ENCODE peak calls at places on chromosomes 3 and 15, in nine cellular contexts. A is activated CD4-positive, alpha-beta memory T cell treated with anti-CD3 and anti-CD28 coated beads, Interleukin-2, amount 10 ng/mL, durations not matched to agents 7 days and 5 days; F is activated naive CD8-positive, alpha-beta T cell treated with anti-CD3 and anti-CD28 coated beads for 36 hours; C is fibroblast of lung; P is caudate nucleus; I is fibroblast of mammary gland; Z is AG09309; V is anterior cingulate cortex; R is nucleus accumbens. K is an unnamed sample.

GRCh38 chr3:129424185-129424841 is 4.1 kb downstream of the EFCAB12 start:
- DNase-seq in Z (no peak), A (no peak), C (no peak), P (no peak), R (peak; percentile 4), V (no peak), I (no peak), F (no peak), K (no peak)

GRCh38 chr3:147422934-147423599 is 13.9 kb downstream of the ZIC1 start:
- DNase-seq in P (no peak), V (no peak), F (no peak), I (no peak), C (no peak), Z (no peak), R (no peak), A (no peak), K (no peak)

GRCh38 chr3:151538706-151539403 is 78.0 kb upstream of the IGSF10 start:
- DNase-seq in Z (no peak), P (no peak), I (peak; percentile 62), C (peak; percentile 39), A (no peak), V (no peak), R (peak; percentile 33), F (no peak), K (no peak)

GRCh38 chr15:70361106-70361505 is 263.4 kb upstream of the TLE3 start:
- DNase-seq in R (no peak), C (no peak), Z (no peak), F (no peak), A (no peak), V (no peak), I (no peak), P (no peak), K (no peak)

GRCh38 chr3:119700920-119701734 is 1.7 kb upstream of the CFAP91 start:
- DNase-seq in I (no peak), Z (no peak), A (no peak), R (no peak), V (no peak), C (no peak), F (no peak), P (no peak), K (no peak)

GRCh38 chr15:99692825-99693224 is 40.4 kb downstream of the LYSMD4 start:
- DNase-seq in Z (no peak), C (no peak), V (no peak), P (no peak), F (no peak), A (no peak), R (no peak), I (no peak), K (no peak)

GRCh38 chr3:132343018-132343612 is 25.9 kb downstream of the ACP3 start:
- DNase-seq in A (peak; percentile 18), P (no peak), I (peak; percentile 75), F (no peak), Z (peak; percentile 23), R (peak; percentile 35), C (peak; percentile 52), V (peak; percentile 17), K (no peak)

GRCh38 chr3:31590650-31591049 is 57.9 kb downstream of the STT3B start:
- DNase-seq in V (no peak), I (no peak), R (no peak), Z (no peak), C (no peak), A (no peak), P (no peak), F (no peak), K (no peak)

GRCh38 chr15:25249236-25250010 is 189.4 kb downstream of the UBE3A start:
- DNase-seq in P (no peak), A (peak; percentile 6), V (no peak), C (no peak), F (no peak), R (no peak), I (no peak), Z (no peak), K (no peak)

GRCh38 chr3:126146525-126147146 is 33.8 kb downstream of the ALDH1L1 start:
- DNase-seq in Z (no peak), A (peak; percentile 5), R (no peak), F (no peak), I (no peak), P (no peak), V (no peak), C (no peak), K (no peak)

GRCh38 chr15:66701422-66702034 is 508 bp upstream of the SMAD6 start:
- DNase-seq in F (peak; percentile 42), C (peak; percentile 72), P (no peak), R (no peak), I (peak; percentile 29), Z (no peak), V (no peak), A (peak; percentile 43), K (no peak)

GRCh38 chr3:6667354-6667753 is 193.6 kb upstream of the GRM7 start:
- DNase-seq in R (no peak), Z (no peak), C (no peak), A (no peak), P (no peak), V (no peak), F (no peak), I (no peak), K (no peak)

GRCh38 chr3:78988324-78988723 is 779.5 kb downstream of the ROBO1 start:
- DNase-seq in P (no peak), C (peak; percentile 28), R (no peak), A (no peak), Z (no peak), V (no peak), I (peak; percentile 54), F (no peak), K (no peak)

GRCh38 chr15:40990789-40991188 is 37.5 kb downstream of the CHAC1 start:
- DNase-seq in F (no peak), I (no peak), R (no peak), V (no peak), Z (no peak), A (no peak), P (no peak), C (no peak), K (no peak)

GRCh38 chr3:177512945-177513671 is 315.8 kb upstream of the TBL1XR1 start:
- DNase-seq in C (no peak), A (no peak), I (no peak), Z (no peak), F (no peak), P (no peak), V (no peak), R (no peak), K (no peak)

GRCh38 chr15:85804481-85805165 is 9.9 kb upstream of the KLHL25 start:
- DNase-seq in P (no peak), A (no peak), R (no peak), F (no peak), I (no peak), V (no peak), Z (no peak), C (no peak), K (no peak)

K was measured in posterior cingulate gyrus.